ENCODE peak calls at places on chromosomes 16 and 17, in eight cellular contexts. Z is breast epithelium; F is activated CD8-positive, alpha-beta memory T cell treated with anti-CD3 and anti-CD28 coated beads for 24 hours; H is A549; V is fibroblast of mammary gland; E is NCI-H2029; D is cardiac fibroblast; Q is psoas muscle. M is an unnamed sample.

GRCh38 chr16:89489040-89489721 is 1.2 kb downstream of the ANKRD11 start:
- DNase-seq in Z (peak), F (peak), H (peak), V (peak), E (peak), D (peak), Q (peak), M (peak)

GRCh38 chr17:68435361-68435760 is 21.9 kb downstream of the WIPI1 start:
- DNase-seq in Z (peak), F (peak), H (no peak), V (no peak), E (no peak), D (no peak), Q (no peak), M (no peak)

GRCh38 chr16:89593841-89594240 is 18.3 kb downstream of the CPNE7 start:
- DNase-seq in Z (no peak), F (no peak), H (no peak), V (no peak), E (no peak), D (no peak), Q (no peak), M (no peak)

GRCh38 chr17:75835315-75835987 is 8.8 kb downstream of the UNC13D start:
- DNase-seq in Z (no peak), F (no peak), H (no peak), V (no peak), E (no peak), D (no peak), Q (no peak), M (no peak)

GRCh38 chr17:76707985-76708807 is 2.6 kb downstream of the MXRA7 start:
- DNase-seq in Z (no peak), F (no peak), H (no peak), V (peak), E (no peak), D (peak), Q (peak), M (peak)

GRCh38 chr17:9760336-9760735 is 31.1 kb downstream of the DHRS7C start:
- DNase-seq in Z (no peak), F (no peak), H (no peak), V (no peak), E (no peak), D (no peak), Q (no peak), M (no peak)

GRCh38 chr16:57859331-57859730 is 57.0 kb upstream of the KIFC3 start:
- DNase-seq in Z (no peak), F (no peak), H (peak), V (peak), E (no peak), D (peak), Q (no peak), M (peak)

GRCh38 chr16:25877103-25877502 is 185.3 kb downstream of the HS3ST4 start:
- DNase-seq in Z (no peak), F (no peak), H (no peak), V (no peak), E (no peak), D (no peak), Q (no peak), M (no peak)

GRCh38 chr16:66399930-66400329 is 27.2 kb upstream of the BEAN1 start:
- DNase-seq in Z (no peak), F (no peak), H (no peak), V (peak), E (no peak), D (peak), Q (no peak), M (peak)

GRCh38 chr17:48106802-48107136 is 797 bp upstream of the SNX11 start:
- DNase-seq in Z (no peak), F (no peak), H (no peak), V (no peak), E (no peak), D (no peak), Q (no peak), M (no peak)

GRCh38 chr16:85750021-85750826 is 672 bp downstream of the C16orf74 start:
- DNase-seq in Z (no peak), F (peak), H (no peak), V (no peak), E (no peak), D (peak), Q (no peak), M (peak)

GRCh38 chr17:56956992-56957391 is 3.9 kb downstream of the COIL start:
- DNase-seq in Z (no peak), F (no peak), H (no peak), V (no peak), E (no peak), D (no peak), Q (no peak), M (no peak)

GRCh38 chr17:45320349-45320930 is 3.6 kb upstream of the MAP3K14 start:
- DNase-seq in Z (no peak), F (no peak), H (peak), V (peak), E (no peak), D (peak), Q (no peak), M (peak)

GRCh38 chr17:7842950-7843535 is 9.0 kb downstream of the KDM6B start:
- DNase-seq in Z (peak), F (peak), H (peak), V (peak), E (peak), D (peak), Q (peak), M (peak)

GRCh38 chr17:81440511-81441244 is 45.4 kb downstream of the BAHCC1 start:
- DNase-seq in Z (no peak), F (no peak), H (peak), V (no peak), E (no peak), D (no peak), Q (no peak), M (no peak)

GRCh38 chr17:42670925-42671657 is 5.7 kb downstream of the PLEKHH3 start:
- DNase-seq in Z (no peak), F (no peak), H (no peak), V (no peak), E (no peak), D (no peak), Q (no peak), M (no peak)

GRCh38 chr17:29612094-29612403 is 10.7 kb downstream of the CORO6 start:
- DNase-seq in Z (no peak), F (no peak), H (no peak), V (no peak), E (no peak), D (no peak), Q (no peak), M (no peak)

GRCh38 chr16:20538687-20539086 is 37.5 kb downstream of the ACSM2B start:
- DNase-seq in Z (no peak), F (no peak), H (no peak), V (no peak), E (no peak), D (no peak), Q (no peak), M (no peak)

GRCh38 chr17:64491995-64492394 is 4.9 kb downstream of the POLG2 start:
- DNase-seq in Z (no peak), F (no peak), H (no peak), V (peak), E (no peak), D (no peak), Q (no peak), M (no peak)

GRCh38 chr17:79192503-79193500 is 118.2 kb downstream of the ENGASE start:
- DNase-seq in Z (no peak), F (peak), H (no peak), V (peak), E (no peak), D (peak), Q (peak), M (peak)

GRCh38 chr17:57597531-57598453 is 147.3 kb downstream of the CCDC182 start:
- DNase-seq in Z (peak), F (no peak), H (peak), V (peak), E (peak), D (peak), Q (peak), M (peak)

GRCh38 chr17:72977768-72978417 is 114.6 kb downstream of the SLC39A11 start:
- DNase-seq in Z (no peak), F (no peak), H (no peak), V (peak), E (no peak), D (peak), Q (no peak), M (no peak)

GRCh38 chr17:49995055-49995738 is at the start of gene DLX3:
- DNase-seq in Z (peak), F (no peak), H (peak), V (peak), E (peak), D (peak), Q (peak), M (peak)

GRCh38 chr16:56311208-56312027 is 113.9 kb downstream of the AMFR start:
- DNase-seq in Z (no peak), F (no peak), H (no peak), V (no peak), E (peak), D (no peak), Q (no peak), M (no peak)

GRCh38 chr17:77534137-77534536 is 393.4 kb downstream of the SEC14L1 start:
- DNase-seq in Z (no peak), F (no peak), H (no peak), V (no peak), E (no peak), D (no peak), Q (no peak), M (no peak)

M was measured in fibroblast of the aortic adventitia.